ENCODE peak calls at places on chromosomes 13 and 19, in seven cellular contexts. One of them, this sample, is unnamed.

GRCh38 chr19:46766569-46767317 is 20.5 kb upstream of the STRN4 start:
- DNase-seq in cardiac fibroblast: no peak
- DNase-seq in EL: peak; percentile 41
- DNase-seq in AG10803: no peak
- DNase-seq in activated CD4-positive, alpha-beta memory T cell treated with anti-CD3 and anti-CD28 coated beads, Interleukin-2, amount 10 ng/mL, durations not matched to agents 7 days and 5 days: peak; percentile 73
- DNase-seq in T-helper 17 cell: no peak
- DNase-seq in ELR: peak; percentile 54
- DNase-seq in this sample: no peak

GRCh38 chr19:11400695-11401291 is 16.7 kb upstream of the EPOR start:
- DNase-seq in cardiac fibroblast: no peak
- DNase-seq in EL: no peak
- DNase-seq in AG10803: no peak
- DNase-seq in activated CD4-positive, alpha-beta memory T cell treated with anti-CD3 and anti-CD28 coated beads, Interleukin-2, amount 10 ng/mL, durations not matched to agents 7 days and 5 days: no peak
- DNase-seq in T-helper 17 cell: no peak
- DNase-seq in ELR: no peak
- DNase-seq in this sample: no peak

GRCh38 chr13:30618186-30618937 is 642 bp downstream of the USPL1 start:
- DNase-seq in cardiac fibroblast: peak; percentile 17
- DNase-seq in EL: no peak
- DNase-seq in AG10803: no peak
- DNase-seq in activated CD4-positive, alpha-beta memory T cell treated with anti-CD3 and anti-CD28 coated beads, Interleukin-2, amount 10 ng/mL, durations not matched to agents 7 days and 5 days: no peak
- DNase-seq in T-helper 17 cell: peak; percentile 12
- DNase-seq in ELR: no peak
- DNase-seq in this sample: no peak

GRCh38 chr13:49528161-49528560 is 32.4 kb downstream of the PHF11 start:
- DNase-seq in cardiac fibroblast: no peak
- DNase-seq in EL: no peak
- DNase-seq in AG10803: no peak
- DNase-seq in activated CD4-positive, alpha-beta memory T cell treated with anti-CD3 and anti-CD28 coated beads, Interleukin-2, amount 10 ng/mL, durations not matched to agents 7 days and 5 days: no peak
- DNase-seq in T-helper 17 cell: no peak
- DNase-seq in ELR: no peak
- DNase-seq in this sample: no peak

GRCh38 chr13:47159853-47160550 is 263.1 kb upstream of the HTR2A start:
- DNase-seq in cardiac fibroblast: no peak
- DNase-seq in EL: no peak
- DNase-seq in AG10803: no peak
- DNase-seq in activated CD4-positive, alpha-beta memory T cell treated with anti-CD3 and anti-CD28 coated beads, Interleukin-2, amount 10 ng/mL, durations not matched to agents 7 days and 5 days: no peak
- DNase-seq in T-helper 17 cell: no peak
- DNase-seq in ELR: no peak
- DNase-seq in this sample: no peak

GRCh38 chr13:99658266-99658991 is 157.2 kb downstream of the TM9SF2 start:
- DNase-seq in cardiac fibroblast: peak; percentile 69
- DNase-seq in EL: peak; percentile 16
- DNase-seq in AG10803: peak; percentile 56
- DNase-seq in activated CD4-positive, alpha-beta memory T cell treated with anti-CD3 and anti-CD28 coated beads, Interleukin-2, amount 10 ng/mL, durations not matched to agents 7 days and 5 days: peak; percentile 57
- DNase-seq in T-helper 17 cell: peak; percentile 39
- DNase-seq in ELR: peak; percentile 44
- DNase-seq in this sample: peak; percentile 37

GRCh38 chr13:75384881-75385707 is 96.9 kb downstream of the TBC1D4 start:
- DNase-seq in cardiac fibroblast: no peak
- DNase-seq in EL: no peak
- DNase-seq in AG10803: no peak
- DNase-seq in activated CD4-positive, alpha-beta memory T cell treated with anti-CD3 and anti-CD28 coated beads, Interleukin-2, amount 10 ng/mL, durations not matched to agents 7 days and 5 days: no peak
- DNase-seq in T-helper 17 cell: no peak
- DNase-seq in ELR: no peak
- DNase-seq in this sample: no peak

GRCh38 chr13:99191336-99191899 is 9.2 kb upstream of the UBAC2 start:
- DNase-seq in cardiac fibroblast: no peak
- DNase-seq in EL: no peak
- DNase-seq in AG10803: no peak
- DNase-seq in activated CD4-positive, alpha-beta memory T cell treated with anti-CD3 and anti-CD28 coated beads, Interleukin-2, amount 10 ng/mL, durations not matched to agents 7 days and 5 days: no peak
- DNase-seq in T-helper 17 cell: no peak
- DNase-seq in ELR: no peak
- DNase-seq in this sample: no peak

GRCh38 chr13:102687520-102687919 is 7.3 kb downstream of the METTL21C start:
- DNase-seq in cardiac fibroblast: no peak
- DNase-seq in EL: no peak
- DNase-seq in AG10803: no peak
- DNase-seq in activated CD4-positive, alpha-beta memory T cell treated with anti-CD3 and anti-CD28 coated beads, Interleukin-2, amount 10 ng/mL, durations not matched to agents 7 days and 5 days: no peak
- DNase-seq in T-helper 17 cell: no peak
- DNase-seq in ELR: no peak
- DNase-seq in this sample: no peak

GRCh38 chr13:43021926-43022670 is 1.3 kb upstream of the DNAJC15 start:
- DNase-seq in cardiac fibroblast: peak; percentile 86
- DNase-seq in EL: peak; percentile 55
- DNase-seq in AG10803: peak; percentile 84
- DNase-seq in activated CD4-positive, alpha-beta memory T cell treated with anti-CD3 and anti-CD28 coated beads, Interleukin-2, amount 10 ng/mL, durations not matched to agents 7 days and 5 days: no peak
- DNase-seq in T-helper 17 cell: no peak
- DNase-seq in ELR: no peak
- DNase-seq in this sample: no peak

GRCh38 chr19:8240274-8241229 is 31.4 kb downstream of the CERS4 start:
- DNase-seq in cardiac fibroblast: peak; percentile 98
- DNase-seq in EL: peak; percentile 87
- DNase-seq in AG10803: peak; percentile 81
- DNase-seq in activated CD4-positive, alpha-beta memory T cell treated with anti-CD3 and anti-CD28 coated beads, Interleukin-2, amount 10 ng/mL, durations not matched to agents 7 days and 5 days: peak; percentile 64
- DNase-seq in T-helper 17 cell: no peak
- DNase-seq in ELR: peak; percentile 84
- DNase-seq in this sample: peak; percentile 82

GRCh38 chr19:32387701-32388392 is 17.7 kb upstream of the DPY19L3 start:
- DNase-seq in cardiac fibroblast: no peak
- DNase-seq in EL: peak; percentile 46
- DNase-seq in AG10803: peak; percentile 73
- DNase-seq in activated CD4-positive, alpha-beta memory T cell treated with anti-CD3 and anti-CD28 coated beads, Interleukin-2, amount 10 ng/mL, durations not matched to agents 7 days and 5 days: no peak
- DNase-seq in T-helper 17 cell: no peak
- DNase-seq in ELR: peak; percentile 42
- DNase-seq in this sample: peak; percentile 57

GRCh38 chr13:76414320-76414719 is 471.9 kb downstream of the KCTD12 start:
- DNase-seq in cardiac fibroblast: peak; percentile 2
- DNase-seq in EL: no peak
- DNase-seq in AG10803: no peak
- DNase-seq in activated CD4-positive, alpha-beta memory T cell treated with anti-CD3 and anti-CD28 coated beads, Interleukin-2, amount 10 ng/mL, durations not matched to agents 7 days and 5 days: no peak
- DNase-seq in T-helper 17 cell: no peak
- DNase-seq in ELR: no peak
- DNase-seq in this sample: no peak

GRCh38 chr13:42283574-42283973 is 11.6 kb downstream of the AKAP11 start:
- DNase-seq in cardiac fibroblast: no peak
- DNase-seq in EL: no peak
- DNase-seq in AG10803: no peak
- DNase-seq in activated CD4-positive, alpha-beta memory T cell treated with anti-CD3 and anti-CD28 coated beads, Interleukin-2, amount 10 ng/mL, durations not matched to agents 7 days and 5 days: no peak
- DNase-seq in T-helper 17 cell: no peak
- DNase-seq in ELR: no peak
- DNase-seq in this sample: no peak